ENCODE peak calls at places on chromosomes 5 and 9, in five cellular contexts. F, W, O, S and G are unnamed samples.

GRCh38 chr5:175444060-175444904 is at the start of gene DRD1:
- DNase-seq in F (peak; percentile 73), W (peak; percentile 79), O (peak; percentile 82), S (peak; percentile 15), G (no peak)

GRCh38 chr5:151880304-151880703 is 44.3 kb downstream of the GLRA1 start:
- DNase-seq in F (no peak), W (no peak), O (no peak), S (no peak), G (no peak)

GRCh38 chr5:42495908-42496307 is 72.7 kb downstream of the GHR start:
- DNase-seq in F (no peak), W (no peak), O (no peak), S (no peak), G (no peak)

GRCh38 chr5:95446009-95446408 is 54.8 kb downstream of the FAM81B start:
- DNase-seq in F (no peak), W (no peak), O (no peak), S (no peak), G (peak; percentile 16)

GRCh38 chr5:142864293-142865260 is 94.4 kb downstream of the ARHGAP26 start:
- DNase-seq in F (no peak), W (no peak), O (no peak), S (no peak), G (no peak)

GRCh38 chr9:81375461-81376100 is 313.8 kb downstream of the TLE1 start:
- DNase-seq in F (no peak), W (peak; percentile 70), O (no peak), S (no peak), G (no peak)

GRCh38 chr5:139743001-139743771 is 52.4 kb upstream of the PSD2 start:
- DNase-seq in F (no peak), W (no peak), O (no peak), S (no peak), G (no peak)

GRCh38 chr5:146042628-146043279 is 62.6 kb downstream of the PLAC8L1 start:
- DNase-seq in F (no peak), W (no peak), O (no peak), S (no peak), G (peak; percentile 55)

GRCh38 chr5:80408976-80409926 is 1.4 kb downstream of the ZFYVE16 start:
- DNase-seq in F (no peak), W (peak; percentile 18), O (no peak), S (no peak), G (no peak)

GRCh38 chr5:159936686-159937329 is 20.5 kb downstream of the ADRA1B start:
- DNase-seq in F (no peak), W (no peak), O (no peak), S (no peak), G (no peak)

GRCh38 chr5:158289967-158290366 is 431.0 kb upstream of the CLINT1 start:
- DNase-seq in F (no peak), W (no peak), O (no peak), S (no peak), G (no peak)

GRCh38 chr5:143693691-143694252 is 118.2 kb upstream of the HMHB1 start:
- DNase-seq in F (no peak), W (no peak), O (no peak), S (no peak), G (no peak)

GRCh38 chr5:101424530-101425175 is 521.6 kb upstream of the ST8SIA4 start:
- DNase-seq in F (no peak), W (no peak), O (no peak), S (no peak), G (peak; percentile 88)

GRCh38 chr9:105062222-105062850 is 134.4 kb upstream of the ABCA1 start:
- DNase-seq in F (peak; percentile 68), W (no peak), O (no peak), S (no peak), G (no peak)

GRCh38 chr5:6480133-6481051 is 31.7 kb downstream of the UBE2QL1 start:
- DNase-seq in F (no peak), W (no peak), O (no peak), S (no peak), G (no peak)